ENCODE peak calls at places on chromosome 3, in five cellular contexts. T is CD4-positive, alpha-beta T cell; B is naive thymus-derived CD8-positive, alpha-beta T cell; Q is activated CD4-positive, alpha-beta T cell treated with anti-CD3 and anti-CD28 coated beads, Interleukin-2, amount 10 ng/mL, durations not matched to agents 7 days and 5 days; U is brain pericyte. O is an unnamed sample.
A peak's percentile ranks its signal among the peaks of the same experiment; 100 is the strongest.

GRCh38 chr3:190260301-190260700 is 61.9 kb downstream of the CLDN1 start:
- DNase-seq in T (no peak), B (no peak), Q (no peak), U (no peak), O (no peak)

GRCh38 chr3:143110371-143110770 is 9.2 kb upstream of the CHST2 start:
- DNase-seq in T (no peak), B (no peak), Q (no peak), U (no peak), O (no peak)

GRCh38 chr3:126310816-126311215 is 46.4 kb downstream of the KLF15 start:
- DNase-seq in T (no peak), B (no peak), Q (no peak), U (no peak), O (no peak)

GRCh38 chr3:16665282-16665741 is 60.1 kb upstream of the DAZL start:
- DNase-seq in T (no peak), B (no peak), Q (no peak), U (peak; percentile 3), O (no peak)

GRCh38 chr3:71201939-71202338 is 381.6 kb downstream of the FOXP1 start:
- DNase-seq in T (no peak), B (no peak), Q (no peak), U (no peak), O (peak; percentile 27)

GRCh38 chr3:63753567-63753966 is 65.5 kb upstream of the C3orf49 start:
- DNase-seq in T (no peak), B (no peak), Q (no peak), U (no peak), O (no peak)

GRCh38 chr3:136818191-136818850 is 605 bp upstream of the SLC35G2 start:
- DNase-seq in T (no peak), B (peak; percentile 2), Q (no peak), U (no peak), O (peak; percentile 42)

GRCh38 chr3:155282416-155283091 is 10.9 kb downstream of the STRIT1 start:
- DNase-seq in T (no peak), B (no peak), Q (no peak), U (no peak), O (no peak)

GRCh38 chr3:130709671-130710070 is 37.0 kb downstream of the PIK3R4 start:
- DNase-seq in T (no peak), B (no peak), Q (no peak), U (no peak), O (no peak)

GRCh38 chr3:196995646-196996355 is 27.2 kb upstream of the PIGZ start:
- DNase-seq in T (no peak), B (no peak), Q (no peak), U (no peak), O (no peak)

GRCh38 chr3:87765256-87765655 is 293.5 kb downstream of the CGGBP1 start:
- DNase-seq in T (no peak), B (no peak), Q (no peak), U (no peak), O (no peak)